ENCODE peak calls at places on chromosome 15, in nine cellular contexts. One of them, this sample, is unnamed.

GRCh38 chr15:66901336-66902100 is 163.9 kb upstream of the SMAD3 start:
- DNase-seq in AG08395: peak; percentile 35
- DNase-seq in ecto neural progenitor cell: no peak
- DNase-seq in NK-92 treated with Interleukin-12 subunit alpha and Interleukin-12 subunit beta, amount 100 ng/mL, for 24 hours: no peak
- DNase-seq in GDM1: no peak
- DNase-seq in activated T-cell treated with anti-CD3 and anti-CD28 coated beads, Interleukin-2, amount 50 U/mL, for 48 hours: no peak
- DNase-seq in NCI-H748 treated with DMSO at 0.1 percent for 48 hours: no peak
- DNase-seq in prostate gland: no peak
- DNase-seq in MV-4-11: peak; percentile 83
- DNase-seq in this sample: no peak

GRCh38 chr15:38217788-38218609 is 34.6 kb upstream of the SPRED1 start:
- DNase-seq in AG08395: no peak
- DNase-seq in ecto neural progenitor cell: no peak
- DNase-seq in NK-92 treated with Interleukin-12 subunit alpha and Interleukin-12 subunit beta, amount 100 ng/mL, for 24 hours: no peak
- DNase-seq in GDM1: no peak
- DNase-seq in activated T-cell treated with anti-CD3 and anti-CD28 coated beads, Interleukin-2, amount 50 U/mL, for 48 hours: no peak
- DNase-seq in NCI-H748 treated with DMSO at 0.1 percent for 48 hours: no peak
- DNase-seq in prostate gland: no peak
- DNase-seq in MV-4-11: no peak
- DNase-seq in this sample: no peak

GRCh38 chr15:26421065-26421464 is 351.8 kb downstream of the GABRB3 start:
- DNase-seq in AG08395: no peak
- DNase-seq in ecto neural progenitor cell: no peak
- DNase-seq in NK-92 treated with Interleukin-12 subunit alpha and Interleukin-12 subunit beta, amount 100 ng/mL, for 24 hours: no peak
- DNase-seq in GDM1: no peak
- DNase-seq in activated T-cell treated with anti-CD3 and anti-CD28 coated beads, Interleukin-2, amount 50 U/mL, for 48 hours: no peak
- DNase-seq in NCI-H748 treated with DMSO at 0.1 percent for 48 hours: no peak
- DNase-seq in prostate gland: no peak
- DNase-seq in MV-4-11: peak; percentile 3
- DNase-seq in this sample: no peak

GRCh38 chr15:89413877-89414276 is 79.3 kb upstream of the POLG start:
- DNase-seq in AG08395: no peak
- DNase-seq in ecto neural progenitor cell: no peak
- DNase-seq in NK-92 treated with Interleukin-12 subunit alpha and Interleukin-12 subunit beta, amount 100 ng/mL, for 24 hours: no peak
- DNase-seq in GDM1: no peak
- DNase-seq in activated T-cell treated with anti-CD3 and anti-CD28 coated beads, Interleukin-2, amount 50 U/mL, for 48 hours: no peak
- DNase-seq in NCI-H748 treated with DMSO at 0.1 percent for 48 hours: no peak
- DNase-seq in prostate gland: no peak
- DNase-seq in MV-4-11: no peak
- DNase-seq in this sample: no peak

GRCh38 chr15:85741021-85741421 is 53.7 kb downstream of the KLHL25 start:
- DNase-seq in AG08395: no peak
- DNase-seq in ecto neural progenitor cell: no peak
- DNase-seq in NK-92 treated with Interleukin-12 subunit alpha and Interleukin-12 subunit beta, amount 100 ng/mL, for 24 hours: no peak
- DNase-seq in GDM1: no peak
- DNase-seq in activated T-cell treated with anti-CD3 and anti-CD28 coated beads, Interleukin-2, amount 50 U/mL, for 48 hours: peak; percentile 16
- DNase-seq in NCI-H748 treated with DMSO at 0.1 percent for 48 hours: no peak
- DNase-seq in prostate gland: no peak
- DNase-seq in MV-4-11: no peak
- DNase-seq in this sample: no peak

GRCh38 chr15:101232677-101233076 is 19.2 kb downstream of the CHSY1 start:
- DNase-seq in AG08395: no peak
- DNase-seq in ecto neural progenitor cell: no peak
- DNase-seq in NK-92 treated with Interleukin-12 subunit alpha and Interleukin-12 subunit beta, amount 100 ng/mL, for 24 hours: no peak
- DNase-seq in GDM1: no peak
- DNase-seq in activated T-cell treated with anti-CD3 and anti-CD28 coated beads, Interleukin-2, amount 50 U/mL, for 48 hours: no peak
- DNase-seq in NCI-H748 treated with DMSO at 0.1 percent for 48 hours: no peak
- DNase-seq in prostate gland: no peak
- DNase-seq in MV-4-11: no peak
- DNase-seq in this sample: no peak

GRCh38 chr15:50953302-50953701 is 44.8 kb downstream of the AP4E1 start:
- DNase-seq in AG08395: no peak
- DNase-seq in ecto neural progenitor cell: no peak
- DNase-seq in NK-92 treated with Interleukin-12 subunit alpha and Interleukin-12 subunit beta, amount 100 ng/mL, for 24 hours: no peak
- DNase-seq in GDM1: no peak
- DNase-seq in activated T-cell treated with anti-CD3 and anti-CD28 coated beads, Interleukin-2, amount 50 U/mL, for 48 hours: no peak
- DNase-seq in NCI-H748 treated with DMSO at 0.1 percent for 48 hours: no peak
- DNase-seq in prostate gland: no peak
- DNase-seq in MV-4-11: no peak
- DNase-seq in this sample: no peak

GRCh38 chr15:25568751-25569150 is 129.9 kb upstream of the UBE3A start:
- DNase-seq in AG08395: peak; percentile 41
- DNase-seq in ecto neural progenitor cell: no peak
- DNase-seq in NK-92 treated with Interleukin-12 subunit alpha and Interleukin-12 subunit beta, amount 100 ng/mL, for 24 hours: no peak
- DNase-seq in GDM1: no peak
- DNase-seq in activated T-cell treated with anti-CD3 and anti-CD28 coated beads, Interleukin-2, amount 50 U/mL, for 48 hours: no peak
- DNase-seq in NCI-H748 treated with DMSO at 0.1 percent for 48 hours: no peak
- DNase-seq in prostate gland: no peak
- DNase-seq in MV-4-11: no peak
- DNase-seq in this sample: no peak

GRCh38 chr15:57235186-57235585 is 141.1 kb upstream of the CGNL1 start:
- DNase-seq in AG08395: no peak
- DNase-seq in ecto neural progenitor cell: no peak
- DNase-seq in NK-92 treated with Interleukin-12 subunit alpha and Interleukin-12 subunit beta, amount 100 ng/mL, for 24 hours: no peak
- DNase-seq in GDM1: no peak
- DNase-seq in activated T-cell treated with anti-CD3 and anti-CD28 coated beads, Interleukin-2, amount 50 U/mL, for 48 hours: no peak
- DNase-seq in NCI-H748 treated with DMSO at 0.1 percent for 48 hours: no peak
- DNase-seq in prostate gland: no peak
- DNase-seq in MV-4-11: no peak
- DNase-seq in this sample: no peak

GRCh38 chr15:77657629-77658238 is 25.0 kb upstream of the LINGO1 start:
- DNase-seq in AG08395: no peak
- DNase-seq in ecto neural progenitor cell: no peak
- DNase-seq in NK-92 treated with Interleukin-12 subunit alpha and Interleukin-12 subunit beta, amount 100 ng/mL, for 24 hours: no peak
- DNase-seq in GDM1: no peak
- DNase-seq in activated T-cell treated with anti-CD3 and anti-CD28 coated beads, Interleukin-2, amount 50 U/mL, for 48 hours: no peak
- DNase-seq in NCI-H748 treated with DMSO at 0.1 percent for 48 hours: no peak
- DNase-seq in prostate gland: no peak
- DNase-seq in MV-4-11: no peak
- DNase-seq in this sample: no peak

GRCh38 chr15:41967506-41968206 is 4.7 kb downstream of the EHD4 start:
- DNase-seq in AG08395: peak; percentile 51
- DNase-seq in ecto neural progenitor cell: peak; percentile 41
- DNase-seq in NK-92 treated with Interleukin-12 subunit alpha and Interleukin-12 subunit beta, amount 100 ng/mL, for 24 hours: no peak
- DNase-seq in GDM1: peak; percentile 86
- DNase-seq in activated T-cell treated with anti-CD3 and anti-CD28 coated beads, Interleukin-2, amount 50 U/mL, for 48 hours: peak; percentile 13
- DNase-seq in NCI-H748 treated with DMSO at 0.1 percent for 48 hours: no peak
- DNase-seq in prostate gland: no peak
- DNase-seq in MV-4-11: peak; percentile 99
- DNase-seq in this sample: no peak

GRCh38 chr15:50493625-50494024 is 52.8 kb downstream of the USP50 start:
- DNase-seq in AG08395: no peak
- DNase-seq in ecto neural progenitor cell: no peak
- DNase-seq in NK-92 treated with Interleukin-12 subunit alpha and Interleukin-12 subunit beta, amount 100 ng/mL, for 24 hours: no peak
- DNase-seq in GDM1: no peak
- DNase-seq in activated T-cell treated with anti-CD3 and anti-CD28 coated beads, Interleukin-2, amount 50 U/mL, for 48 hours: no peak
- DNase-seq in NCI-H748 treated with DMSO at 0.1 percent for 48 hours: no peak
- DNase-seq in prostate gland: no peak
- DNase-seq in MV-4-11: no peak
- DNase-seq in this sample: no peak

GRCh38 chr15:83533548-83533947 is 86.4 kb downstream of the SH3GL3 start:
- DNase-seq in AG08395: no peak
- DNase-seq in ecto neural progenitor cell: no peak
- DNase-seq in NK-92 treated with Interleukin-12 subunit alpha and Interleukin-12 subunit beta, amount 100 ng/mL, for 24 hours: no peak
- DNase-seq in GDM1: no peak
- DNase-seq in activated T-cell treated with anti-CD3 and anti-CD28 coated beads, Interleukin-2, amount 50 U/mL, for 48 hours: no peak
- DNase-seq in NCI-H748 treated with DMSO at 0.1 percent for 48 hours: no peak
- DNase-seq in prostate gland: no peak
- DNase-seq in MV-4-11: no peak
- DNase-seq in this sample: no peak

GRCh38 chr15:92733934-92734521 is 78.5 kb upstream of the FAM174B start:
- DNase-seq in AG08395: peak; percentile 21
- DNase-seq in ecto neural progenitor cell: peak; percentile 51
- DNase-seq in NK-92 treated with Interleukin-12 subunit alpha and Interleukin-12 subunit beta, amount 100 ng/mL, for 24 hours: no peak
- DNase-seq in GDM1: no peak
- DNase-seq in activated T-cell treated with anti-CD3 and anti-CD28 coated beads, Interleukin-2, amount 50 U/mL, for 48 hours: peak; percentile 48
- DNase-seq in NCI-H748 treated with DMSO at 0.1 percent for 48 hours: peak; percentile 31
- DNase-seq in prostate gland: no peak
- DNase-seq in MV-4-11: no peak
- DNase-seq in this sample: peak; percentile 26

GRCh38 chr15:66653852-66654251 is 48.2 kb upstream of the SMAD6 start:
- DNase-seq in AG08395: no peak
- DNase-seq in ecto neural progenitor cell: no peak
- DNase-seq in NK-92 treated with Interleukin-12 subunit alpha and Interleukin-12 subunit beta, amount 100 ng/mL, for 24 hours: no peak
- DNase-seq in GDM1: no peak
- DNase-seq in activated T-cell treated with anti-CD3 and anti-CD28 coated beads, Interleukin-2, amount 50 U/mL, for 48 hours: no peak
- DNase-seq in NCI-H748 treated with DMSO at 0.1 percent for 48 hours: no peak
- DNase-seq in prostate gland: peak; percentile 20
- DNase-seq in MV-4-11: no peak
- DNase-seq in this sample: no peak

GRCh38 chr15:82398785-82399184 is 30.8 kb upstream of the GOLGA6L9 start:
- DNase-seq in AG08395: no peak
- DNase-seq in ecto neural progenitor cell: no peak
- DNase-seq in NK-92 treated with Interleukin-12 subunit alpha and Interleukin-12 subunit beta, amount 100 ng/mL, for 24 hours: no peak
- DNase-seq in GDM1: no peak
- DNase-seq in activated T-cell treated with anti-CD3 and anti-CD28 coated beads, Interleukin-2, amount 50 U/mL, for 48 hours: no peak
- DNase-seq in NCI-H748 treated with DMSO at 0.1 percent for 48 hours: no peak
- DNase-seq in prostate gland: no peak
- DNase-seq in MV-4-11: no peak
- DNase-seq in this sample: no peak

GRCh38 chr15:88678755-88679154 is 39.9 kb downstream of the ISG20 start:
- DNase-seq in AG08395: no peak
- DNase-seq in ecto neural progenitor cell: no peak
- DNase-seq in NK-92 treated with Interleukin-12 subunit alpha and Interleukin-12 subunit beta, amount 100 ng/mL, for 24 hours: no peak
- DNase-seq in GDM1: no peak
- DNase-seq in activated T-cell treated with anti-CD3 and anti-CD28 coated beads, Interleukin-2, amount 50 U/mL, for 48 hours: no peak
- DNase-seq in NCI-H748 treated with DMSO at 0.1 percent for 48 hours: no peak
- DNase-seq in prostate gland: no peak
- DNase-seq in MV-4-11: no peak
- DNase-seq in this sample: no peak

GRCh38 chr15:57235865-57236264 is 140.4 kb upstream of the CGNL1 start:
- DNase-seq in AG08395: peak; percentile 75
- DNase-seq in ecto neural progenitor cell: peak; percentile 57
- DNase-seq in NK-92 treated with Interleukin-12 subunit alpha and Interleukin-12 subunit beta, amount 100 ng/mL, for 24 hours: no peak
- DNase-seq in GDM1: no peak
- DNase-seq in activated T-cell treated with anti-CD3 and anti-CD28 coated beads, Interleukin-2, amount 50 U/mL, for 48 hours: no peak
- DNase-seq in NCI-H748 treated with DMSO at 0.1 percent for 48 hours: peak; percentile 73
- DNase-seq in prostate gland: no peak
- DNase-seq in MV-4-11: no peak
- DNase-seq in this sample: no peak

GRCh38 chr15:26929588-26929987 is 41.4 kb upstream of the GABRG3 start:
- DNase-seq in AG08395: no peak
- DNase-seq in ecto neural progenitor cell: no peak
- DNase-seq in NK-92 treated with Interleukin-12 subunit alpha and Interleukin-12 subunit beta, amount 100 ng/mL, for 24 hours: no peak
- DNase-seq in GDM1: no peak
- DNase-seq in activated T-cell treated with anti-CD3 and anti-CD28 coated beads, Interleukin-2, amount 50 U/mL, for 48 hours: no peak
- DNase-seq in NCI-H748 treated with DMSO at 0.1 percent for 48 hours: no peak
- DNase-seq in prostate gland: no peak
- DNase-seq in MV-4-11: no peak
- DNase-seq in this sample: no peak

GRCh38 chr15:90022905-90023700 is 22.0 kb downstream of the ZNF710 start:
- DNase-seq in AG08395: no peak
- DNase-seq in ecto neural progenitor cell: no peak
- DNase-seq in NK-92 treated with Interleukin-12 subunit alpha and Interleukin-12 subunit beta, amount 100 ng/mL, for 24 hours: no peak
- DNase-seq in GDM1: no peak
- DNase-seq in activated T-cell treated with anti-CD3 and anti-CD28 coated beads, Interleukin-2, amount 50 U/mL, for 48 hours: no peak
- DNase-seq in NCI-H748 treated with DMSO at 0.1 percent for 48 hours: no peak
- DNase-seq in prostate gland: no peak
- DNase-seq in MV-4-11: no peak
- DNase-seq in this sample: no peak

GRCh38 chr15:83285979-83286553 is 1.6 kb upstream of the BNC1 start:
- DNase-seq in AG08395: peak; percentile 83
- DNase-seq in ecto neural progenitor cell: no peak
- DNase-seq in NK-92 treated with Interleukin-12 subunit alpha and Interleukin-12 subunit beta, amount 100 ng/mL, for 24 hours: no peak
- DNase-seq in GDM1: no peak
- DNase-seq in activated T-cell treated with anti-CD3 and anti-CD28 coated beads, Interleukin-2, amount 50 U/mL, for 48 hours: no peak
- DNase-seq in NCI-H748 treated with DMSO at 0.1 percent for 48 hours: no peak
- DNase-seq in prostate gland: no peak
- DNase-seq in MV-4-11: no peak
- DNase-seq in this sample: no peak

GRCh38 chr15:83207622-83208356 is at the start of gene HDGFL3:
- DNase-seq in AG08395: peak; percentile 54
- DNase-seq in ecto neural progenitor cell: peak; percentile 87
- DNase-seq in NK-92 treated with Interleukin-12 subunit alpha and Interleukin-12 subunit beta, amount 100 ng/mL, for 24 hours: peak; percentile 67
- DNase-seq in GDM1: no peak
- DNase-seq in activated T-cell treated with anti-CD3 and anti-CD28 coated beads, Interleukin-2, amount 50 U/mL, for 48 hours: peak; percentile 36
- DNase-seq in NCI-H748 treated with DMSO at 0.1 percent for 48 hours: no peak
- DNase-seq in prostate gland: peak; percentile 44
- DNase-seq in MV-4-11: no peak
- DNase-seq in this sample: no peak

GRCh38 chr15:45871121-45871855 is 236.5 kb downstream of the SQOR start:
- DNase-seq in AG08395: peak; percentile 17
- DNase-seq in ecto neural progenitor cell: no peak
- DNase-seq in NK-92 treated with Interleukin-12 subunit alpha and Interleukin-12 subunit beta, amount 100 ng/mL, for 24 hours: no peak
- DNase-seq in GDM1: no peak
- DNase-seq in activated T-cell treated with anti-CD3 and anti-CD28 coated beads, Interleukin-2, amount 50 U/mL, for 48 hours: no peak
- DNase-seq in NCI-H748 treated with DMSO at 0.1 percent for 48 hours: no peak
- DNase-seq in prostate gland: no peak
- DNase-seq in MV-4-11: no peak
- DNase-seq in this sample: no peak

GRCh38 chr15:55899537-55899936 is 93.9 kb downstream of the NEDD4 start:
- DNase-seq in AG08395: no peak
- DNase-seq in ecto neural progenitor cell: no peak
- DNase-seq in NK-92 treated with Interleukin-12 subunit alpha and Interleukin-12 subunit beta, amount 100 ng/mL, for 24 hours: no peak
- DNase-seq in GDM1: no peak
- DNase-seq in activated T-cell treated with anti-CD3 and anti-CD28 coated beads, Interleukin-2, amount 50 U/mL, for 48 hours: no peak
- DNase-seq in NCI-H748 treated with DMSO at 0.1 percent for 48 hours: no peak
- DNase-seq in prostate gland: no peak
- DNase-seq in MV-4-11: no peak
- DNase-seq in this sample: no peak

GRCh38 chr15:50945725-50946124 is 37.2 kb downstream of the AP4E1 start:
- DNase-seq in AG08395: no peak
- DNase-seq in ecto neural progenitor cell: no peak
- DNase-seq in NK-92 treated with Interleukin-12 subunit alpha and Interleukin-12 subunit beta, amount 100 ng/mL, for 24 hours: no peak
- DNase-seq in GDM1: no peak
- DNase-seq in activated T-cell treated with anti-CD3 and anti-CD28 coated beads, Interleukin-2, amount 50 U/mL, for 48 hours: no peak
- DNase-seq in NCI-H748 treated with DMSO at 0.1 percent for 48 hours: no peak
- DNase-seq in prostate gland: no peak
- DNase-seq in MV-4-11: peak; percentile 34
- DNase-seq in this sample: no peak

GRCh38 chr15:25717861-25718504 is 145.1 kb downstream of the ATP10A start:
- DNase-seq in AG08395: peak; percentile 23
- DNase-seq in ecto neural progenitor cell: no peak
- DNase-seq in NK-92 treated with Interleukin-12 subunit alpha and Interleukin-12 subunit beta, amount 100 ng/mL, for 24 hours: no peak
- DNase-seq in GDM1: no peak
- DNase-seq in activated T-cell treated with anti-CD3 and anti-CD28 coated beads, Interleukin-2, amount 50 U/mL, for 48 hours: no peak
- DNase-seq in NCI-H748 treated with DMSO at 0.1 percent for 48 hours: no peak
- DNase-seq in prostate gland: no peak
- DNase-seq in MV-4-11: peak; percentile 23
- DNase-seq in this sample: peak; percentile 51

GRCh38 chr15:56468271-56468912 is 3.5 kb upstream of the MNS1 start:
- DNase-seq in AG08395: no peak
- DNase-seq in ecto neural progenitor cell: no peak
- DNase-seq in NK-92 treated with Interleukin-12 subunit alpha and Interleukin-12 subunit beta, amount 100 ng/mL, for 24 hours: no peak
- DNase-seq in GDM1: peak; percentile 30
- DNase-seq in activated T-cell treated with anti-CD3 and anti-CD28 coated beads, Interleukin-2, amount 50 U/mL, for 48 hours: no peak
- DNase-seq in NCI-H748 treated with DMSO at 0.1 percent for 48 hours: no peak
- DNase-seq in prostate gland: no peak
- DNase-seq in MV-4-11: peak; percentile 62
- DNase-seq in this sample: no peak

GRCh38 chr15:64901914-64902313 is 9.8 kb upstream of the ANKDD1A start:
- DNase-seq in AG08395: no peak
- DNase-seq in ecto neural progenitor cell: no peak
- DNase-seq in NK-92 treated with Interleukin-12 subunit alpha and Interleukin-12 subunit beta, amount 100 ng/mL, for 24 hours: no peak
- DNase-seq in GDM1: no peak
- DNase-seq in activated T-cell treated with anti-CD3 and anti-CD28 coated beads, Interleukin-2, amount 50 U/mL, for 48 hours: no peak
- DNase-seq in NCI-H748 treated with DMSO at 0.1 percent for 48 hours: no peak
- DNase-seq in prostate gland: no peak
- DNase-seq in MV-4-11: no peak
- DNase-seq in this sample: no peak

GRCh38 chr15:74302821-74303359 is 64.6 kb downstream of the CYP11A1 start:
- DNase-seq in AG08395: peak; percentile 62
- DNase-seq in ecto neural progenitor cell: peak; percentile 79
- DNase-seq in NK-92 treated with Interleukin-12 subunit alpha and Interleukin-12 subunit beta, amount 100 ng/mL, for 24 hours: no peak
- DNase-seq in GDM1: peak; percentile 8
- DNase-seq in activated T-cell treated with anti-CD3 and anti-CD28 coated beads, Interleukin-2, amount 50 U/mL, for 48 hours: peak; percentile 57
- DNase-seq in NCI-H748 treated with DMSO at 0.1 percent for 48 hours: peak; percentile 8
- DNase-seq in prostate gland: no peak
- DNase-seq in MV-4-11: no peak
- DNase-seq in this sample: no peak

GRCh38 chr15:31065824-31066223 is 35.7 kb downstream of the TRPM1 start:
- DNase-seq in AG08395: no peak
- DNase-seq in ecto neural progenitor cell: no peak
- DNase-seq in NK-92 treated with Interleukin-12 subunit alpha and Interleukin-12 subunit beta, amount 100 ng/mL, for 24 hours: no peak
- DNase-seq in GDM1: no peak
- DNase-seq in activated T-cell treated with anti-CD3 and anti-CD28 coated beads, Interleukin-2, amount 50 U/mL, for 48 hours: no peak
- DNase-seq in NCI-H748 treated with DMSO at 0.1 percent for 48 hours: no peak
- DNase-seq in prostate gland: no peak
- DNase-seq in MV-4-11: no peak
- DNase-seq in this sample: no peak

GRCh38 chr15:60673156-60673555 is 194.2 kb upstream of the ICE2 start:
- DNase-seq in AG08395: no peak
- DNase-seq in ecto neural progenitor cell: no peak
- DNase-seq in NK-92 treated with Interleukin-12 subunit alpha and Interleukin-12 subunit beta, amount 100 ng/mL, for 24 hours: no peak
- DNase-seq in GDM1: no peak
- DNase-seq in activated T-cell treated with anti-CD3 and anti-CD28 coated beads, Interleukin-2, amount 50 U/mL, for 48 hours: no peak
- DNase-seq in NCI-H748 treated with DMSO at 0.1 percent for 48 hours: no peak
- DNase-seq in prostate gland: no peak
- DNase-seq in MV-4-11: no peak
- DNase-seq in this sample: no peak